ENCODE peak calls at places on chromosome 10, in five cellular contexts. E is activated CD4-positive, CD25-positive, alpha-beta regulatory T cell treated with anti-CD3 and anti-CD28 coated beads, Interleukin-2, amount 50 U/mL, for 72 hours; C is HS-5; J is activated CD4-positive, alpha-beta T cell treated with anti-CD3 and anti-CD28 coated beads, Interleukin-2, amount 50 U/mL, for 48 hours; R is GOT3. Q is an unnamed sample.

GRCh38 chr10:95172851-95173250 is 21.2 kb upstream of the ACSM6 start:
- DNase-seq in J (no peak), E (no peak), C (no peak), R (no peak), Q (no peak)

GRCh38 chr10:5441106-5441505 is 28.7 kb downstream of the NET1 start:
- DNase-seq in C (no peak), R (no peak), J (no peak), E (no peak), Q (no peak)

GRCh38 chr10:93993782-93994668 is at the start of gene PLCE1:
- DNase-seq in J (peak), R (no peak), E (no peak), C (no peak), Q (peak)

GRCh38 chr10:123930340-123931001 is 38.9 kb upstream of the CPXM2 start:
- DNase-seq in R (peak), C (peak), E (no peak), J (no peak), Q (no peak)

GRCh38 chr10:11091517-11092102 is 73.9 kb downstream of the CELF2 start:
- DNase-seq in E (no peak), C (no peak), J (no peak), R (no peak), Q (no peak)

GRCh38 chr10:15222511-15222910 is 54.0 kb upstream of the NMT2 start:
- DNase-seq in C (no peak), E (no peak), R (no peak), J (no peak), Q (no peak)

GRCh38 chr10:3173173-3173878 is 744 bp upstream of the PITRM1 start:
- DNase-seq in C (no peak), R (no peak), J (no peak), E (peak), Q (no peak)

GRCh38 chr10:15144788-15145187 is 23.7 kb downstream of the NMT2 start:
- DNase-seq in R (no peak), E (no peak), J (no peak), C (no peak), Q (no peak)

Q was measured in activated CD8-positive, alpha-beta memory T cell treated with anti-CD3 and anti-CD28 coated beads, Interleukin-2, amount 50 U/mL, for 48 hours.